ENCODE peak calls at places on chromosomes 16 and 17, in ten cellular contexts. E, M, A, G, L, H, U, J, X and N are unnamed samples.

GRCh38 chr17:62718420-62718819 is 89.7 kb downstream of the MARCHF10 start:
- DNase-seq in J (peak), E (no peak), G (no peak), U (no peak), A (peak), X (peak), H (peak), M (no peak), L (no peak), N (no peak)

GRCh38 chr16:86567701-86568571 is 1.3 kb downstream of the FOXC2 start:
- DNase-seq in U (no peak), L (no peak), H (peak), G (no peak), M (no peak), E (no peak), J (no peak), A (peak), X (peak), N (no peak)

GRCh38 chr17:9676742-9677387 is 31.5 kb downstream of the USP43 start:
- DNase-seq in L (no peak), E (peak), M (no peak), A (peak), G (no peak), H (peak), X (peak), J (peak), U (no peak), N (no peak)

GRCh38 chr17:67639555-67639954 is 78.2 kb upstream of the NOL11 start:
- DNase-seq in U (no peak), L (no peak), J (no peak), H (no peak), X (peak), E (no peak), M (no peak), G (no peak), A (peak), N (no peak)

GRCh38 chr17:83186226-83186625 is 106.8 kb downstream of the METRNL start:
- DNase-seq in M (peak), U (no peak), J (no peak), X (no peak), G (no peak), L (no peak), H (no peak), E (no peak), A (no peak), N (no peak)

GRCh38 chr16:52812945-52813556 is 239.6 kb downstream of the CHD9NB start:
- DNase-seq in M (no peak), H (peak), L (no peak), G (no peak), U (no peak), J (no peak), A (peak), X (peak), E (peak), N (no peak)

GRCh38 chr16:79182618-79183017 is 417.9 kb downstream of the MAF start:
- DNase-seq in X (no peak), G (no peak), M (no peak), L (no peak), U (no peak), E (no peak), H (no peak), A (peak), J (no peak), N (no peak)

GRCh38 chr16:21626659-21627277 is 25.6 kb downstream of the IGSF6 start:
- DNase-seq in L (peak), G (no peak), X (peak), H (peak), E (no peak), U (no peak), M (no peak), J (peak), A (peak), N (peak)

GRCh38 chr17:81080056-81080455 is 45.1 kb downstream of the BAIAP2 start:
- DNase-seq in A (no peak), U (no peak), G (no peak), J (no peak), H (no peak), M (no peak), X (no peak), L (no peak), E (no peak), N (no peak)
- TF ChIP-seq CTCF in A (no peak), U (no peak), G (no peak), J (no peak), H (no peak), M (no peak), X (no peak), L (no peak), E (no peak), N (no peak)

GRCh38 chr16:57091990-57092785 is at the start of gene CPNE2:
- DNase-seq in E (peak), M (peak), H (peak), X (peak), J (no peak), U (peak), G (no peak), L (no peak), A (peak), N (peak)
- TF ChIP-seq CTCF in E (no peak), M (no peak), H (peak), X (no peak), J (no peak), U (no peak), G (no peak), L (no peak), A (no peak), N (peak)

GRCh38 chr16:27113341-27113841 is 46.7 kb downstream of the C16orf82 start:
- DNase-seq in X (no peak), E (no peak), A (no peak), G (no peak), H (no peak), L (no peak), U (no peak), J (no peak), M (no peak), N (no peak)

GRCh38 chr16:27110524-27110896 is 43.8 kb downstream of the C16orf82 start:
- DNase-seq in H (no peak), L (no peak), E (no peak), G (no peak), A (no peak), U (no peak), X (no peak), M (no peak), J (no peak), N (no peak)

GRCh38 chr16:27109666-27110523 is 43.2 kb downstream of the C16orf82 start:
- DNase-seq in H (peak), G (peak), M (peak), E (peak), X (peak), U (peak), A (peak), J (peak), L (peak), N (peak)

GRCh38 chr16:27112093-27112811 is 45.5 kb downstream of the C16orf82 start:
- DNase-seq in M (peak), G (no peak), E (no peak), X (no peak), J (no peak), A (no peak), H (no peak), L (no peak), U (no peak), N (no peak)

GRCh38 chr16:27111486-27111885 is 44.8 kb downstream of the C16orf82 start:
- DNase-seq in E (no peak), J (no peak), G (no peak), U (no peak), X (no peak), H (no peak), A (no peak), M (no peak), L (no peak), N (no peak)
- TF ChIP-seq CTCF in E (no peak), J (no peak), G (no peak), U (no peak), X (no peak), H (no peak), A (no peak), M (no peak), L (no peak), N (no peak)

GRCh38 chr17:76793775-76794174 is 55.9 kb downstream of the MFSD11 start:
- DNase-seq in G (no peak), M (no peak), X (peak), E (peak), A (peak), J (peak), L (no peak), H (peak), U (no peak), N (no peak)
- TF ChIP-seq CTCF in G (no peak), M (no peak), X (peak), E (peak), A (peak), J (peak), L (peak), H (peak), U (no peak), N (no peak)

DNA sequence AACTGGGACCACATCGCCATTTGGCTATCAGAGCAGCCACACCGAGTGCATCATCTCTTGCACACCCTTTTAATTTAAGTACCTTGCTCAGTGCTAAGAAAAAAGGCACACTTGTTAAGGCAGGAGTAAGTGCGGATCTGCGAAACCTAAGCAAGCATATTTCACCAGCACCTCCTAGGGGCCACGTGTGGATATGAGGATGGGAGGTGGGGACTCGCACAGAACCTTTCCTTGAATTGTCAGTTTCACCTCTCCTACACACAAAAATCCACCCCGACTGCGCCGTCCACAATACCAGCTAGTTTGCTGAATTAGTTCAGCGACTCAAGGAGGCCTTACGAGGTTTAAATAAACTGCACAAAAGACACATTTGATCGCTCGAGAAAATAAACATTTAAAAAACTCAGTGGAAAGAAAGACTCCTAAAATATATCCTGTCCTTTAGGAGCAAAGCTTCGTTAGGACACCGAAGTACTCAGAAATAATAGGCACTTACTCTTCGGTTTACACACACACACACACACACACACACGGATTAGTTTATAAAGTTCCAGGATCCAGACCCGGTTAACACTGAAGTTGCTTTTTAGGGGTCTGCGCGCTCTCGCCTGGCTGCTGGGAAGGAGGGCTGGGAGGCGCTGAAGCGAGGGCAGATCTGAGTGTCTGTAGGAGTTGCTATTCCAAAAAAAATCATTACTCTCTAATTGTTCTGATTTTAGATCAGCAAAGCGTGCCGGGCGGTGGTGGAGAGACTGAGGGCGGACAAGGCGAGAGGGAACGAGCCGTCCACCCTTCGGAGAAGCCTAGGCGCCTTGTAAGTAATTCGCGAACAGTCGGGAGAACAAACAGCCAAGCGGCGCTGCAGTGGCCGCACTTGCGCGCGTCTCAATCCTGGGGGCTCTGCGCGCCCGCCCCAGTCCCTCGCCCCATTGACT is 1.0 kb upstream of the KCNJ2 start:
- DNase-seq in X (peak), A (peak), H (peak), E (peak), L (peak), J (no peak), M (peak), U (peak), G (no peak), N (peak)
- TF ChIP-seq CTCF in X (peak), A (peak), H (peak), E (peak), L (peak), J (peak), M (peak), U (peak), G (peak), N (peak)

DNA sequence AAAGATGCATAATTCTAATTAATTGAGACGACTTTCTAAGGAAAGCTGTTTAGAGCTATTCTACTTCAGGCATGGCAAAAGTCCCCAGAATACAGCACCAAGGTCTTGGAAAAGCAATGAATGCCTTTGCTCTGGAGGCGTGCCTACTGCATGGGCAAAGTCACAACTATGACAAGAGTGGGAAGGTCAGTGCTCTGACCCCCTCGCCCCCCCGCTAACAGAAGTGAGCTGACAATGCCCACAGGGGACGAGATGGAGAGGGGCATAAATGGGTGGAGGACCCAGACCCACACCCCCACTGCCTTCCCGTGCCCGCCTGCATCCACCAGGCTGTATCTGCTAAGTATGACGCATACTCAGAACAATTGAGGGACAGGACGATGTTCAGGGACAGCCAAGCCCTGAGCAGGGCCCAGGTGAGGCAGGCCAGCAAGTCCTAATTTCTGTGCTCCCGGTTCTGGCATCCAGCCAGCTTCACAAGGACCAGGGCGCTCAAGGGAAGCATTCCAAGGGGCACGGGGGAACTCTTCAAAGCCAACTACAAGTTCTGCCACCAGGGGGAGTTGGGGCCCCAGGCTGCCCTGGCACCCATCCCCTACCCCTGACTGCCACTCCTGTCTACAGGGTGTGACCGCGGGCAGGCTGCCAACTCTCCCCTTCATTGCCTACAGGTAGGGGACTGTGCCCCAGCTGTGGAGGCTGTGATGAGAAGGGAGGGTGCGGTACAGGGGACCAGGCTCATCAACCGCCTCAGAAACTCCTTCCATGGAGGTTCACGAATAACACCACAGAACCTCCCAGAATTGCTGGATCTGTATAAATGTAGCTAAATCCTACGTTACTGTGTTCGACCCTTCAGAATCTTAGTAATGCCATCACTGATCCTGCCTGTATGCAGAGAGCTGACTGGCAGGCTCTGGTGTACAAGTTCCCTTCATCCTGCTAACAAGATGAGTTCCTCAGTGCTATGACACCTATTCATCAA is 20.8 kb downstream of the NPRL3 start:
- DNase-seq in H (peak), U (peak), X (peak), E (peak), G (no peak), A (peak), M (peak), L (no peak), J (peak), N (peak)
- TF ChIP-seq CTCF in H (peak), U (peak), X (peak), E (peak), G (peak), A (peak), M (peak), L (peak), J (peak), N (peak)